ENCODE peak calls at places on chromosomes 13 and 19, in nine cellular contexts. V, F, D, J, Y, S, I, C and G are unnamed samples.

GRCh38 chr19:679418-680286 is 3.5 kb downstream of the FSTL3 start:
- DNase-seq in V (peak), F (no peak), D (peak), J (peak), Y (no peak), S (peak), I (no peak), C (no peak), G (peak)

GRCh38 chr13:113105032-113105993 is at the start of gene F7:
- DNase-seq in V (no peak), F (no peak), D (peak), J (no peak), Y (peak), S (no peak), I (no peak), C (no peak), G (no peak)

GRCh38 chr13:36275190-36276002 is 22.2 kb downstream of the CCDC169 start:
- DNase-seq in V (no peak), F (no peak), D (peak), J (no peak), Y (peak), S (peak), I (no peak), C (no peak), G (no peak)

GRCh38 chr13:44293908-44294735 is 79.5 kb upstream of the SERP2 start:
- DNase-seq in V (no peak), F (no peak), D (no peak), J (no peak), Y (no peak), S (peak), I (no peak), C (no peak), G (no peak)

GRCh38 chr19:39516270-39516669 is 1.3 kb downstream of the SELENOV start:
- DNase-seq in V (no peak), F (no peak), D (no peak), J (no peak), Y (no peak), S (no peak), I (no peak), C (no peak), G (no peak)

GRCh38 chr13:36919833-36920611 is at the start of gene SMAD9:
- DNase-seq in V (peak), F (no peak), D (peak), J (peak), Y (peak), S (peak), I (no peak), C (peak), G (peak)

GRCh38 chr19:12757544-12758274 is 6.1 kb downstream of the BEST2 start:
- DNase-seq in V (peak), F (peak), D (peak), J (peak), Y (peak), S (peak), I (no peak), C (peak), G (peak)

GRCh38 chr13:23020246-23020843 is 160.4 kb upstream of the SGCG start:
- DNase-seq in V (no peak), F (no peak), D (peak), J (peak), Y (peak), S (peak), I (no peak), C (peak), G (peak)

GRCh38 chr13:27199691-27200090 is 28.1 kb upstream of the USP12 start:
- DNase-seq in V (no peak), F (no peak), D (no peak), J (no peak), Y (no peak), S (no peak), I (no peak), C (no peak), G (no peak)

GRCh38 chr13:27194209-27194608 is 22.6 kb upstream of the USP12 start:
- DNase-seq in V (no peak), F (no peak), D (no peak), J (no peak), Y (no peak), S (no peak), I (no peak), C (no peak), G (no peak)

GRCh38 chr13:27192896-27193295 is 21.3 kb upstream of the USP12 start:
- DNase-seq in V (no peak), F (no peak), D (no peak), J (no peak), Y (no peak), S (no peak), I (no peak), C (no peak), G (no peak)

GRCh38 chr13:27200413-27201066 is 28.9 kb upstream of the USP12 start:
- DNase-seq in V (no peak), F (no peak), D (no peak), J (no peak), Y (no peak), S (no peak), I (no peak), C (no peak), G (no peak)

DNA sequence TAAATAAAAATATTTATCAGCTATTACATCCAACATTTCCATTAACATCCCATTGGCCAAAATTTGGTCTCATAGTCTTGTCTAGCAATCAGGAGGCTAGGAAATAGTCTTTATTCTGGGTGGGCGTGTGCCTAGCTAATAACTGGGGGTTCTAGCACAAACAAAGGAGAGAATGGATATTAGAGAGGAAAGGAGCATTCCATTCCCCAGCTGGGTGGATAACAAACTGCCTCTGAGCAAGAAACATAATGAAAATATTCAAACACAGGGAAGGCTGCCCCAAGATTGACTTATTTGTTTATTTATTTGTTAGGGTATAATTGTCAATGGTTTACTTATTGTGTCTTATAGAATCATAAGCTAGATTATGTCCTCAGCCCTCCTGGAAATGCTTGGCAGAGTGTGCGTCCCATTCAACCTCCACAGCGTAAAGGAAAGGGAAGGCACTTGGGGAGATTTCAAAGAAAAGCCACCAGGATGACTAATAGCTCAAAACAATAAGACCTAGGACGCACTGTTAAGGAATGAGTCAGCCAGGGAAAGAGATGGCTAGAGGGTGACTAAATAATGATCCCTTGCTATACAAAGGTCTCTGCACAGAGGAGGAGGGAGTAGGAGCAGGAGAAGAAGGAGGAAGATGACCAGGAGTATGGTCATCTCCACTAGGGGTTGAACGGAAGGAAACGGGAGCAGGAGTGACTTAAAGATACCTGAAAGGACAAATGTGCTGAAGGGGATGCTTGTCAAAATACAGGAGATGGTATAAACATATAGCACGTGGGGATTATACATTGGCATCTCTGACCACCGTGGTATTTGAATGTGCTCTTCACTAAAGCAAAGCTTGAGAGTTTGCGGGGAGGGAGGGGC is 23.5 kb upstream of the USP12 start:
- DNase-seq in V (no peak), F (no peak), D (peak), J (no peak), Y (no peak), S (peak), I (no peak), C (no peak), G (no peak)
- TF ChIP-seq CTCF in V (no peak), F (no peak), D (no peak), J (no peak), Y (no peak), S (no peak), I (no peak), C (no peak), G (no peak)

GRCh38 chr19:2186071-2186846 is 22.5 kb downstream of the DOT1L start:
- DNase-seq in V (peak), F (no peak), D (no peak), J (peak), Y (no peak), S (no peak), I (no peak), C (peak), G (peak)
- TF ChIP-seq POLR2A in V (no peak), F (no peak), D (no peak), J (no peak), Y (no peak), S (no peak), I (no peak), C (no peak), G (no peak)

GRCh38 chr19:13920940-13921744 is 15.1 kb downstream of the CC2D1A start:
- DNase-seq in V (no peak), F (no peak), D (peak), J (no peak), Y (peak), S (peak), I (no peak), C (no peak), G (no peak)
- H3K4me3 ChIP-seq in V (no peak), F (no peak), D (no peak), J (no peak), Y (no peak), S (no peak), I (no peak), C (no peak), G (no peak)

GRCh38 chr13:50745542-50745941 is 98.0 kb downstream of the DLEU7 start:
- DNase-seq in V (no peak), F (no peak), D (no peak), J (no peak), Y (no peak), S (no peak), I (no peak), C (no peak), G (no peak)
- TF ChIP-seq CTCF in V (no peak), F (no peak), D (no peak), J (no peak), Y (no peak), S (no peak), I (no peak), C (no peak), G (no peak)

DNA sequence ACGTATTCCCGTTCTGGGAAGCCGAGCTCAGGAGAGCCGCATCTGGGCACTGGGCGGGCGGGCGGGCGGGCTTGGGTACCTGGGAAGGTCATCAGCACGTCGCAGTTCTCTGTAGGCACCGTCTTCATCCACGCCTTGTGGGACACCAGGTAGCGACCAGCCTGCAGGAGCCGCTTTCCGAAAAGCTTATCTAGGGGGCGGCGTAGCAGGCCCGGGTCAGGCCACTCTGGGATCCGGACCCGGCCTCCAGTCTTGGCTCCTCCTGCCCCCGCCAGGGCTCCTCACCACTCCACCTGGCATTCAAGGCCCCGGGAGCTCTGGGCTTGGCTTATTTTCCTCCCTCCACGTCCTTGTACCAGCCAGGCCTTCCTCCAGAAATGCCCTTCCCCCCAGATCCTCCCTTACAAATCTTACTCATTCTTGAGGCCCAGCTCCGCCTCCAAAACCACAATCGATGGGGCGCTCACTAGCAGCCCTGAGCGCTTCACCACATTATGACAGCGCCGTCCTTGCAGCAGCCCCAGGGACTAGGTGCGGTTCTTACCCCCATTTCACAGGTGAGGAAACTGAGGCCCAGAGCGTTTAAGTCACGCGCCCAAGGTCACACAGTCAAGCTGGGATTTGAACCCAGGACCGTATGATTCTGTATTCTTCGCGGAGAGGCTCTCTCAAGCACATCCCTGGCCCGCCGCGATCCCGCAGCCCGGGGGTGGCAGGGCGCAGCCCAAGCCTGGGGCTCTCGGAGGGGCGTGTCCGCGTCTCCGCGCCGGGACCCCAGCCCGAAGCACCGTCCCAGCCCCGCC is 843 bp downstream of the ANO8 start:
- DNase-seq in V (no peak), F (no peak), D (peak), J (no peak), Y (no peak), S (peak), I (no peak), C (no peak), G (no peak)
- TF ChIP-seq POLR2A in V (no peak), F (no peak), D (no peak), J (no peak), Y (no peak), S (no peak), I (no peak), C (no peak), G (no peak)

DNA sequence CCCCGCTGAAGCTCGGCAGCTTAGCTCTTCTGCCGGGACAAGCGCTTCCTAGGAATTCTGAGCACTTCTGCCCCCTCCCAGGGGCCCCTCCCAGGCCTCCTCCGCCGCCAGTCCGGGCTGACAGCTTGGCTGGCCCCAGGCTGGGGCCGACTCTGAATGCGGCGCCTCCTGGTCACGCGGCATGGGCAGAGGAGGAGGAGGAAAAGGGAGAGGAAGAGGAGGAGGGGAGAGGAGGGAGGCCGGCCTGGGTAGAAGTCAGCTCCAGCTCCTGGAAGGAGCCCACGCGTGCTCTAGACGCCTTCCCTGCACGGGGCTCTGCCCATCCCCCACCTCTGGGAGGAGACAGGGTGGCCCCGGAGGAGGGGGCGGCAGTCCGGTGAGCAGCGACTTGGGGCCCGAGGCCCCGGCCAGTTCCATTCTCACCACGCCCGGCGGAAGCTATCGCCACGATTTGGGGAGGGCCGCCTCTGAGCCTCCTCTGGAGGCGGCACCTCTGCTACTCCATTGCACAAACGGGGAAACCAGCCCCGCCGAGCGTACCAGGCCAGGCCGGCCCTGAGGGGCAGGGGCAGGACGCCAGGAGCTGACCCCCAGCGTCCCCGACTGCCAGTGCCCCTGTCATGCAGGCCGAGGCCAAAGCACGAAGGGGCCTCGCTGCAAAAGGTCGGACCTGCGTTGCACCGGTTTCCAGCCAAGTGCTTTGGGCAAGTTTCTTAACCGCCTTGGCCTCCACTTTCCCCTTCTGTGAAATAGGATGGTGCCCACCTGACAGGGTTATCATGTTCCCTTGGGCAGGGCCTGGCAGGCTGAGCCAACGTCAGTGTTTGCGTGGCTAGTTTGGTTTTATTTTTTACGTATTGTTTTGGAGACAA is 31.6 kb downstream of the CCNE1 start:
- DNase-seq in V (no peak), F (no peak), D (no peak), J (peak), Y (no peak), S (peak), I (no peak), C (no peak), G (no peak)
- H3K4me3 ChIP-seq in V (peak), F (peak), D (peak), J (peak), Y (peak), S (no peak), I (peak), C (peak), G (no peak)

DNA sequence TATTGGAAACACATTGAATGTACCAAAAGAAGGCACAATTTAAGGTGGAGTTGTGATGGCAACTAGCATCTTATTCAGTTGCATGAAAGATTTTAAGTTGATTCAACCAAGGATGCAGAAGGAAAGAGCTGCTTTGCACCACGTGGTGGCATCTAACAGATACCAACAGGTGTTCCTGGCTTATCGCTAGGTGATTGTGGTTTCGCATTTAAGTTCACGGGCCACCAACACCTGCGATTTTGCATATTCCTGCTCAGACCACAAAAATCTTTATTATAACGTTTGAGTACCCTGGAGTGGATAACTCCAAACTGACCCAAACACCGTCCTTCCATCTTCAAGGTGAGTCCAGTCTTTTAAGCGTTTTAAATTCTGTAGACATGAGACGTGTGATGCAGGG is 45.3 kb downstream of the RGCC start:
- DNase-seq in V (no peak), F (no peak), D (no peak), J (no peak), Y (no peak), S (no peak), I (no peak), C (no peak), G (no peak)
- TF ChIP-seq CTCF in V (no peak), F (no peak), D (no peak), J (no peak), Y (no peak), S (no peak), I (no peak), C (no peak), G (no peak)